ENCODE peak calls at places on chromosomes 13 and 19, in nine cellular contexts. L is heart right ventricle, Y is NB4, A is psoas muscle, K is body of pancreas, O is tibial artery, Q is brain microvascular endothelial cell, J is lower leg skin, N is AG04450. H is an unnamed sample.
A peak's percentile ranks its signal among the peaks of the same experiment; 100 is the strongest.

GRCh38 chr13:71285700-71286099 is 581.3 kb downstream of the DACH1 start:
- DNase-seq in A (no peak), Q (no peak), N (no peak), K (peak; percentile 10), J (no peak), Y (peak; percentile 25), O (no peak), L (no peak), H (no peak)

GRCh38 chr19:55301459-55302331 is 17.9 kb downstream of the BRSK1 start:
- DNase-seq in L (peak; percentile 93), O (peak; percentile 74), J (peak; percentile 75), N (peak; percentile 24), Q (peak; percentile 67), K (peak; percentile 92), A (peak; percentile 93), Y (peak; percentile 71), H (peak; percentile 75)

GRCh38 chr13:51923983-51924539 is 62.3 kb downstream of the CCDC70 start:
- DNase-seq in Y (peak; percentile 44), J (no peak), N (no peak), K (no peak), L (no peak), A (no peak), O (no peak), Q (no peak), H (no peak)

GRCh38 chr19:46932346-46932745 is 71.5 kb downstream of the ARHGAP35 start:
- DNase-seq in N (no peak), O (no peak), K (no peak), L (no peak), A (no peak), J (no peak), Y (no peak), Q (peak; percentile 74), H (peak; percentile 51)

GRCh38 chr13:66665991-66666390 is 564.1 kb downstream of the PCDH9 start:
- DNase-seq in J (no peak), K (peak; percentile 12), N (peak; percentile 49), Q (peak; percentile 98), O (no peak), A (peak; percentile 47), Y (no peak), L (no peak), H (peak; percentile 66)

GRCh38 chr19:3370728-3371591 is 4.6 kb downstream of the NFIC start:
- DNase-seq in J (no peak), O (no peak), Y (no peak), Q (no peak), A (peak; percentile 56), N (no peak), K (no peak), L (no peak), H (no peak)

GRCh38 chr19:993831-994393 is 6.3 kb upstream of the GRIN3B start:
- DNase-seq in L (no peak), Q (no peak), N (no peak), Y (no peak), J (no peak), A (no peak), K (no peak), O (no peak), H (no peak)

GRCh38 chr13:95087746-95088305 is 213.4 kb downstream of the ABCC4 start:
- DNase-seq in Q (peak; percentile 43), L (no peak), A (no peak), J (no peak), N (no peak), K (no peak), Y (peak; percentile 21), O (no peak), H (peak; percentile 50)

GRCh38 chr19:33621811-33622504 is at the start of gene CHST8:
- DNase-seq in K (peak; percentile 64), J (no peak), N (no peak), A (peak; percentile 62), Y (no peak), Q (no peak), L (peak; percentile 57), O (no peak), H (peak; percentile 4)

GRCh38 chr13:99374994-99375805 is 68.0 kb upstream of the GPR183 start:
- DNase-seq in A (no peak), Y (peak; percentile 62), O (no peak), Q (no peak), K (no peak), J (no peak), L (no peak), N (no peak), H (no peak)

GRCh38 chr19:16268676-16269319 is 55.8 kb upstream of the KLF2 start:
- DNase-seq in L (no peak), O (no peak), Y (no peak), Q (no peak), N (no peak), A (no peak), J (no peak), K (no peak), H (no peak)

GRCh38 chr19:4474504-4475136 is 2.5 kb downstream of the HDGFL2 start:
- DNase-seq in A (no peak), Q (peak; percentile 52), Y (no peak), J (no peak), K (no peak), O (no peak), L (no peak), N (no peak), H (peak; percentile 54)

GRCh38 chr19:18273566-18274302 is 518 bp downstream of the IQCN start:
- DNase-seq in L (no peak), Q (no peak), K (no peak), A (no peak), N (no peak), J (no peak), Y (no peak), O (no peak), H (no peak)

GRCh38 chr19:33785795-33786194 is 10.9 kb upstream of the KCTD15 start:
- DNase-seq in O (no peak), A (no peak), N (no peak), K (no peak), Y (no peak), L (no peak), J (no peak), Q (no peak), H (peak; percentile 36)

GRCh38 chr13:31199849-31200635 is at the start of gene B3GLCT:
- DNase-seq in K (peak; percentile 83), Y (peak; percentile 86), O (peak; percentile 60), A (peak; percentile 88), L (peak; percentile 85), N (peak; percentile 21), Q (peak; percentile 18), J (peak; percentile 52), H (peak; percentile 68)

GRCh38 chr19:40378509-40378908 is 11.5 kb downstream of the HIPK4 start:
- DNase-seq in N (no peak), Y (no peak), O (no peak), Q (no peak), K (no peak), A (no peak), J (no peak), L (no peak), H (no peak)

GRCh38 chr19:9673912-9674668 is 810 bp downstream of the ZNF562 start:
- DNase-seq in Y (no peak), L (no peak), N (no peak), J (no peak), A (no peak), Q (no peak), K (no peak), O (no peak), H (peak; percentile 6)

GRCh38 chr13:33279898-33280549 is 5.5 kb downstream of the STARD13 start:
- DNase-seq in O (peak; percentile 31), L (no peak), J (peak; percentile 63), Y (no peak), N (no peak), A (no peak), K (no peak), Q (peak; percentile 71), H (peak; percentile 54)

GRCh38 chr19:11594084-11594483 is 3.2 kb upstream of the ZNF627 start:
- DNase-seq in N (no peak), Q (no peak), K (no peak), O (no peak), Y (no peak), A (no peak), J (no peak), L (no peak), H (no peak)

GRCh38 chr19:11598746-11599145 is 1.5 kb downstream of the ZNF627 start:
- DNase-seq in K (no peak), Y (no peak), O (no peak), J (no peak), N (no peak), Q (no peak), A (no peak), L (no peak), H (no peak)

GRCh38 chr19:11598103-11598483 is 810 bp downstream of the ZNF627 start:
- DNase-seq in Y (no peak), A (no peak), O (no peak), L (no peak), N (no peak), Q (peak; percentile 2), J (no peak), K (no peak), H (peak; percentile 43)

GRCh38 chr19:11596156-11596555 is 1.1 kb upstream of the ZNF627 start:
- DNase-seq in K (no peak), O (no peak), Y (no peak), A (no peak), N (no peak), L (no peak), Q (no peak), J (no peak), H (no peak)

GRCh38 chr19:11597202-11598102 is at the start of gene ZNF627:
- DNase-seq in Y (peak; percentile 99), N (peak; percentile 90), K (peak; percentile 100), Q (peak; percentile 99), J (peak; percentile 99), O (peak; percentile 100), A (peak; percentile 99), L (peak; percentile 98), H (peak; percentile 97)
- TF ChIP-seq CTCF in Y (no peak), N (peak; percentile 11), K (peak; percentile 74), Q (peak; percentile 38), J (no peak), O (no peak), A (no peak), L (peak; percentile 24), H (peak; percentile 33)

DNA sequence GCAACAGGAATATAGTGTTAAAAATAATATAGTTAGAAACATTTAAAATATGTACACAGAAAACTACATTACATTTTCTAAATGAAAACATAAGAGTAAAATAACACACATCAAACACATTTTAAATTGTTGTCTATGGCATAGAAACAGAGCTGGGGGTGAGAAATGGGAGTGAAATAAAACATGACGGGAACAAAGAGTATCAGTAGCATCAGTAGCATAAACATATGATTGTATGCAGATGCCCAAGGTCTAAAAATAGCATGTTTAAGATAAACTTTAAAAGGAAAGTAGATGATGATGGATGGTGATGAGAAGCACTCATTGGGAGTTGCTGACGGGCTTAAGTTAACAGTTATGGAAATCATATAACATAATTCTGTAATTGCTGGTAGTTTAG is 1221.7 kb upstream of the SPRY2 start:
- DNase-seq in K (no peak), Q (no peak), N (no peak), Y (no peak), L (no peak), A (no peak), O (no peak), J (no peak), H (no peak)
- H3K4me3 ChIP-seq in K (no peak overlapping the region), Q (no peak overlapping the region), N (no peak overlapping the region), Y (no peak overlapping the region), L (no peak overlapping the region), A (no peak overlapping the region), O (no peak overlapping the region), J (no peak overlapping the region), H (no peak overlapping the region)

GRCh38 chr19:45730389-45731288 is at the start of gene FBXO46:
- DNase-seq in N (peak; percentile 95), L (peak; percentile 95), J (peak; percentile 96), O (peak; percentile 97), Y (peak; percentile 97), K (peak; percentile 97), Q (peak; percentile 98), A (peak; percentile 98), H (peak; percentile 99)
- TF ChIP-seq CTCF in N (peak; percentile 25), L (no peak), J (no peak), O (no peak), Y (peak; percentile 5), K (peak; percentile 22), Q (peak; percentile 41), A (no peak), H (peak; percentile 32)

GRCh38 chr19:36574762-36575161 is 1.7 kb upstream of the ZNF529 start:
- DNase-seq in N (no peak), Y (no peak), A (no peak), J (no peak), Q (no peak), K (no peak), L (no peak), O (no peak), H (no peak)
- H3K4me3 ChIP-seq in N (peak overlapping the region; percentile 99), Y (peak overlapping the region; percentile 73), A (peak overlapping the region; percentile 97), J (no peak overlapping the region), Q (no peak overlapping the region), K (no peak overlapping the region), L (peak overlapping the region; percentile 85), O (peak overlapping the region; percentile 94), H (peak overlapping the region; percentile 99)

H was measured in fibroblast of the aortic adventitia.